ENCODE peak calls at places on chromosomes 7 and 10, in eight cellular contexts. V, P, A, N, X, H, U and K are unnamed samples.

GRCh38 chr7:46071601-46072000 is 150.5 kb upstream of the IGFBP3 start:
- DNase-seq in V (peak; percentile 34), P (no peak), A (no peak), N (no peak), X (peak; percentile 36), H (no peak), U (no peak), K (no peak)

GRCh38 chr10:44962870-44963738 is 3.5 kb downstream of the RASSF4 start:
- DNase-seq in V (no peak), P (no peak), A (peak; percentile 67), N (no peak), X (peak; percentile 99), H (no peak), U (no peak), K (no peak)

GRCh38 chr10:113681533-113682470 is 2.1 kb downstream of the CASP7 start:
- DNase-seq in V (no peak), P (peak; percentile 71), A (no peak), N (no peak), X (no peak), H (no peak), U (no peak), K (no peak)

GRCh38 chr7:158595068-158595467 is 7.4 kb upstream of the PTPRN2 start:
- DNase-seq in V (no peak), P (no peak), A (no peak), N (no peak), X (no peak), H (no peak), U (no peak), K (no peak)

GRCh38 chr7:151860771-151861170 is 16.1 kb downstream of the PRKAG2 start:
- DNase-seq in V (no peak), P (no peak), A (no peak), N (no peak), X (no peak), H (no peak), U (no peak), K (no peak)

GRCh38 chr7:17626215-17626614 is 314.1 kb downstream of the SNX13 start:
- DNase-seq in V (no peak), P (no peak), A (no peak), N (no peak), X (no peak), H (no peak), U (no peak), K (no peak)

GRCh38 chr10:48670978-48671913 is 13.4 kb upstream of the WDFY4 start:
- DNase-seq in V (no peak), P (no peak), A (no peak), N (no peak), X (no peak), H (peak; percentile 76), U (no peak), K (no peak)

GRCh38 chr7:42456756-42457276 is 219.8 kb upstream of the GLI3 start:
- DNase-seq in V (no peak), P (no peak), A (no peak), N (no peak), X (no peak), H (no peak), U (no peak), K (no peak)

GRCh38 chr10:31656820-31657470 is 271.7 kb downstream of the ARHGAP12 start:
- DNase-seq in V (no peak), P (no peak), A (no peak), N (no peak), X (no peak), H (no peak), U (no peak), K (no peak)

GRCh38 chr10:30384791-30385201 is 35.7 kb upstream of the MTPAP start:
- DNase-seq in V (peak; percentile 30), P (no peak), A (no peak), N (no peak), X (peak; percentile 76), H (peak; percentile 66), U (no peak), K (no peak)

GRCh38 chr10:19111501-19112267 is 63.1 kb downstream of the MALRD1 start:
- DNase-seq in V (no peak), P (no peak), A (no peak), N (no peak), X (no peak), H (no peak), U (no peak), K (no peak)

GRCh38 chr7:18474944-18475343 is 20.6 kb upstream of the HDAC9 start:
- DNase-seq in V (no peak), P (no peak), A (no peak), N (no peak), X (peak; percentile 62), H (no peak), U (no peak), K (no peak)

GRCh38 chr7:133039614-133040013 is 42.3 kb downstream of the CHCHD3 start:
- DNase-seq in V (no peak), P (no peak), A (no peak), N (no peak), X (peak; percentile 55), H (no peak), U (no peak), K (no peak)

GRCh38 chr7:92404170-92404614 is 43.1 kb upstream of the GATAD1 start:
- DNase-seq in V (no peak), P (no peak), A (no peak), N (no peak), X (no peak), H (no peak), U (no peak), K (no peak)

GRCh38 chr10:90494183-90494582 is 363.7 kb downstream of the HTR7 start:
- DNase-seq in V (no peak), P (no peak), A (no peak), N (no peak), X (no peak), H (no peak), U (no peak), K (no peak)

GRCh38 chr7:50661345-50662058 is 96.3 kb upstream of the DDC start:
- DNase-seq in V (no peak), P (peak; percentile 35), A (no peak), N (no peak), X (peak; percentile 86), H (no peak), U (no peak), K (no peak)

GRCh38 chr10:119115921-119116320 is 12.0 kb downstream of the DENND10 start:
- DNase-seq in V (no peak), P (no peak), A (no peak), N (no peak), X (no peak), H (no peak), U (no peak), K (no peak)

GRCh38 chr7:116591202-116592040 is 66.6 kb downstream of the CAV1 start:
- DNase-seq in V (peak; percentile 29), P (no peak), A (peak; percentile 46), N (no peak), X (peak; percentile 59), H (no peak), U (no peak), K (no peak)

GRCh38 chr10:129658673-129659072 is 191.6 kb downstream of the MGMT start:
- DNase-seq in V (no peak), P (no peak), A (no peak), N (no peak), X (no peak), H (peak; percentile 76), U (no peak), K (no peak)

GRCh38 chr7:4681218-4681851 is 760 bp upstream of the FOXK1 start:
- DNase-seq in V (no peak), P (no peak), A (no peak), N (no peak), X (no peak), H (no peak), U (no peak), K (no peak)

GRCh38 chr7:18401757-18402156 is 93.8 kb upstream of the HDAC9 start:
- DNase-seq in V (no peak), P (no peak), A (no peak), N (no peak), X (no peak), H (no peak), U (no peak), K (no peak)

GRCh38 chr7:99953649-99954048 is 22.2 kb downstream of the AZGP1 start:
- DNase-seq in V (peak; percentile 45), P (no peak), A (no peak), N (no peak), X (no peak), H (no peak), U (peak; percentile 83), K (no peak)

GRCh38 chr7:47327698-47328391 is 254.1 kb downstream of the TNS3 start:
- DNase-seq in V (peak; percentile 96), P (no peak), A (peak; percentile 84), N (no peak), X (peak; percentile 91), H (peak; percentile 86), U (peak; percentile 76), K (peak; percentile 57)

GRCh38 chr7:128259131-128260056 is 18.3 kb downstream of the LEP start:
- DNase-seq in V (no peak), P (no peak), A (no peak), N (no peak), X (peak; percentile 89), H (no peak), U (peak; percentile 56), K (no peak)

GRCh38 chr7:64839910-64840309 is 45.7 kb downstream of the ZNF138 start:
- DNase-seq in V (no peak), P (no peak), A (no peak), N (no peak), X (no peak), H (no peak), U (no peak), K (no peak)

GRCh38 chr7:149125189-149125863 is 798 bp downstream of the ZNF425 start:
- DNase-seq in V (no peak), P (no peak), A (peak; percentile 32), N (no peak), X (no peak), H (peak; percentile 35), U (peak; percentile 29), K (no peak)